ENCODE peak calls at places on chromosomes 12 and 14, in four cellular contexts. Y, O, I and V are unnamed samples.

GRCh38 chr14:52052289-52052943 is 16.4 kb downstream of the NID2 start:
- DNase-seq in Y (no peak), O (no peak), I (no peak), V (no peak)

GRCh38 chr12:88057994-88058718 is 29.0 kb upstream of the C12orf50 start:
- DNase-seq in Y (no peak), O (no peak), I (no peak), V (no peak)

GRCh38 chr12:43669373-43669772 is 89.2 kb downstream of the PUS7L start:
- DNase-seq in Y (no peak), O (no peak), I (no peak), V (no peak)

GRCh38 chr14:76272349-76272748 is 103.6 kb upstream of the ESRRB start:
- DNase-seq in Y (no peak), O (no peak), I (no peak), V (no peak)

GRCh38 chr12:50923361-50924130 is 28.8 kb upstream of the HIGD1C start:
- DNase-seq in Y (no peak), O (no peak), I (no peak), V (peak; percentile 54)

GRCh38 chr14:38107216-38107631 is 100.5 kb upstream of the SSTR1 start:
- DNase-seq in Y (no peak), O (no peak), I (no peak), V (no peak)

GRCh38 chr12:1805441-1806081 is 14.8 kb upstream of the LRTM2 start:
- DNase-seq in Y (no peak), O (no peak), I (peak; percentile 7), V (no peak)

GRCh38 chr12:106871477-106871876 is 84.2 kb upstream of the TMEM263 start:
- DNase-seq in Y (no peak), O (no peak), I (no peak), V (no peak)

GRCh38 chr12:116277393-116278258 is at the start of gene MED13L:
- DNase-seq in Y (peak; percentile 91), O (peak; percentile 96), I (peak; percentile 90), V (peak; percentile 96)

GRCh38 chr14:58082491-58083098 is 69.4 kb downstream of the ARMH4 start:
- DNase-seq in Y (no peak), O (no peak), I (no peak), V (peak; percentile 26)

GRCh38 chr12:5912437-5913334 is 32.4 kb downstream of the ANO2 start:
- DNase-seq in Y (peak; percentile 56), O (peak; percentile 70), I (no peak), V (no peak)

GRCh38 chr12:84069699-84070098 is 842.9 kb downstream of the SLC6A15 start:
- DNase-seq in Y (no peak), O (no peak), I (no peak), V (no peak)

GRCh38 chr14:100784523-100785337 is 41.2 kb upstream of the MEG3 start:
- DNase-seq in Y (no peak), O (no peak), I (peak; percentile 11), V (no peak)

GRCh38 chr14:85531141-85531593 is 1.2 kb downstream of the FLRT2 start:
- DNase-seq in Y (peak; percentile 50), O (peak; percentile 47), I (no peak), V (no peak)

GRCh38 chr12:39795481-39795880 is 175.9 kb upstream of the ABCD2 start:
- DNase-seq in Y (no peak), O (no peak), I (no peak), V (no peak)

GRCh38 chr14:69360438-69361108 is 37.5 kb downstream of the ERH start:
- DNase-seq in Y (no peak), O (no peak), I (peak; percentile 25), V (peak; percentile 54)

DNA sequence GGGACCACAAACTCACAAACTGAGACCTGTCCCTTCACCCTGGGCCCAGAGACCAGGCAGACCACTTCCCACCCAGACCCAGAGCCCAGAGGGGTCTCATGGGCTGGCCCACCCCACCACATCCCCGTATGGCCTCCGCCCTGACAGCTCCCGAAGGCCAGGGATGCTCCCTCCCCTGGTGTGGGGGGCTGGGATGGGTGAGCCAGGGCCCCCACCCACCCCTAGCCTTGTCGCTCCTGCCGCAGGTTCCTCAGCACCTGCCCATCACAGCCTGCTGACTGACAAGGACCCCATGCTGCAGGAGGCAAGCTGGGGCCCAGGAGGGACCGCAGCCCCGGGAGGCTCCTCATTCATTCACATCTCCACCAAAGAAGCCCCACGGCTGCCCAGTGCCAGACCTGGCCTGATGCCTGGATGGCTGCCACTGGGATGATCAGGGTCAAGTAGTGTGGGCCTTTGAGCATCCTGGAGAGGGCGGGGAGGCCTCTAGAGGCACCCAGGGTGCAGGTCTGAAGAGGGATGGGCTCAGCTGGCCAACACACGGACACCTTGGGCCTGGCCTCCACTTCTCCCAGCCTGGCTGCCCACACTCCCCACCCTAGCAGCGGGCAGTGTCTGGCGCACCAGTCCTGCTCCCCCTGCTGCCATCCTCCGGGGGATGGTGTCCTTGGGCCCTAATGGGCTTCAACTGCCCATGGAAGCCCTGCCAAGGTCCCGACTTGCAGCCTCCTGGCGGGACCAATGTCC is 24.7 kb upstream of the GPR132 start:
- DNase-seq in Y (no peak), O (no peak), I (no peak), V (no peak)
- TF ChIP-seq CTCF in Y (no peak), O (no peak), I (no peak), V (no peak)

GRCh38 chr12:64900540-64900939 is 76.1 kb downstream of the TBC1D30 start:
- DNase-seq in Y (no peak), O (no peak), I (no peak), V (no peak)

GRCh38 chr12:64907097-64907496 is 82.7 kb downstream of the TBC1D30 start:
- DNase-seq in Y (no peak), O (no peak), I (no peak), V (no peak)

GRCh38 chr12:64903738-64904137 is 79.3 kb downstream of the TBC1D30 start:
- DNase-seq in Y (no peak), O (no peak), I (no peak), V (no peak)
- TF ChIP-seq CTCF in Y (no peak), O (no peak), I (no peak), V (no peak)

DNA sequence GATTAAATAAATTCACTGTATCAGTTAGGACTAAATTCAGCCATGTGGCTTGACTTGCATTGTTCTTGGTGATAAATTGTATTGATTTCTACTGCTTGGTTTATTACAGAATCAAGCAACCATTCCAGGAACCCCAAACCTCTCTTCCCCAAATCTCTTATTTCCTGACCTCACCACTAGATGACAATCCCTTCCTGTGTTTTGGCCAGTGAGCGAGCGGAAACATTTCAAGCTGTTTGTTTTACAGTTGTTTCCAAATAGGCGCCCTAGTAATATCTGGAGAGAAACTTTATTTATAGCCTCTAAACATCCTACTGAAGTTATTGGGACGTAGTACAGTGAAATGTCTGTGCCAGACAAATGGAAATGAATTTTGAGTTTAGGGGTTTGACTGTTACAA is 161.1 kb downstream of the SNAPC1 start:
- DNase-seq in Y (no peak), O (no peak), I (no peak), V (peak; percentile 9)
- TF ChIP-seq CTCF in Y (no peak), O (no peak), I (no peak), V (no peak)

GRCh38 chr12:22978962-22979361 is 354.0 kb downstream of the ETNK1 start:
- DNase-seq in Y (no peak), O (no peak), I (no peak), V (no peak)

GRCh38 chr12:22982635-22983034 is 357.7 kb downstream of the ETNK1 start:
- DNase-seq in Y (no peak), O (no peak), I (no peak), V (no peak)

GRCh38 chr12:22979854-22980253 is 354.9 kb downstream of the ETNK1 start:
- DNase-seq in Y (no peak), O (no peak), I (no peak), V (no peak)

GRCh38 chr12:22986997-22987396 is 362.0 kb downstream of the ETNK1 start:
- DNase-seq in Y (no peak), O (no peak), I (no peak), V (no peak)

DNA sequence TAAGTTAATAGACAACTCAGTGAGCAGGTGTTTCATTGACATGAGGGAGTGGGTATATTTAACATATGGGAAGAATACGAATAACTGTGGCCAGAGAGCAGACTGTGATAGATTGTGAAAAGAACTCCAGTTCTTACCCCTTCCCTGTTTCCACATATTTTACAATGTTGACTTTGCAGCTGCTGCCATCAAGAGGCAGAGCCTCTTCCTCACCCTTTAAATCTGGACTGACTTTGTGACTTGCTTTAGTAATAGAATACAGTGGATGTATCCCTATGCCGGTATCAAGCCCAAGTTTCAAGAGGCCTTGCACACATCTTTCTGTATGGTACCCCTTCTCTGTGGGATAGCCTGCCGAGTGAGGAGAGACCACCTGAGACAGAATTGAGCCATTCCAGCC is 356.7 kb downstream of the ETNK1 start:
- DNase-seq in Y (no peak), O (no peak), I (no peak), V (no peak)
- TF ChIP-seq CTCF in Y (no peak), O (no peak), I (no peak), V (no peak)